ENCODE peak calls at places on chromosomes 16 and 17, in ten cellular contexts. Q, N, K, X, Z, Y, F, G, J and R are unnamed samples.

GRCh38 chr17:41322903-41323895 is 7.7 kb upstream of the KRTAP17-1 start:
- DNase-seq in F (no peak), X (no peak), Y (no peak), J (no peak), G (no peak), Q (no peak), Z (no peak), K (no peak), N (no peak), R (no peak)

GRCh38 chr16:9610727-9611126 is 519.3 kb downstream of the HAPSTR1 start:
- DNase-seq in Z (no peak), N (no peak), F (no peak), K (no peak), J (no peak), Y (no peak), G (no peak), X (no peak), Q (no peak), R (no peak)

GRCh38 chr17:6080711-6081430 is 10.7 kb downstream of the WSCD1 start:
- DNase-seq in G (no peak), X (no peak), J (no peak), Z (no peak), K (no peak), F (no peak), Q (no peak), N (no peak), Y (no peak), R (no peak)

GRCh38 chr16:56352351-56353053 is 72.8 kb downstream of the AMFR start:
- DNase-seq in K (no peak), Y (no peak), G (peak), J (no peak), Z (no peak), Q (no peak), X (no peak), N (no peak), F (no peak), R (no peak)

GRCh38 chr16:46885960-46886763 is 2.0 kb downstream of the GPT2 start:
- DNase-seq in Y (peak), K (no peak), X (no peak), J (no peak), F (peak), Q (peak), Z (no peak), G (no peak), N (no peak), R (no peak)

GRCh38 chr16:81555660-81556059 is 111.1 kb downstream of the CMIP start:
- DNase-seq in Y (no peak), Z (no peak), K (no peak), F (no peak), Q (no peak), N (no peak), J (no peak), G (no peak), X (no peak), R (no peak)

GRCh38 chr16:79132745-79133144 is 467.8 kb downstream of the MAF start:
- DNase-seq in Y (peak), Q (no peak), G (no peak), K (no peak), X (no peak), F (no peak), N (peak), Z (no peak), J (no peak), R (no peak)

GRCh38 chr16:17578921-17579876 is 108.4 kb upstream of the XYLT1 start:
- DNase-seq in Z (peak), Y (peak), G (no peak), X (peak), N (peak), J (no peak), K (peak), Q (peak), F (peak), R (peak)

GRCh38 chr17:561118-561517 is 153.5 kb downstream of the VPS53 start:
- DNase-seq in N (no peak), X (peak), Q (no peak), Y (no peak), G (no peak), K (peak), F (no peak), Z (no peak), J (peak), R (no peak)

GRCh38 chr16:51359141-51359960 is 208.3 kb upstream of the SALL1 start:
- DNase-seq in F (peak), Y (peak), X (no peak), Z (no peak), G (no peak), N (peak), Q (no peak), K (no peak), J (no peak), R (no peak)

GRCh38 chr17:15782809-15783208 is 50.7 kb downstream of the TBC1D26 start:
- DNase-seq in N (peak), F (no peak), J (no peak), X (no peak), Y (peak), Q (no peak), K (peak), G (no peak), Z (no peak), R (no peak)

GRCh38 chr16:67431077-67431804 is at the start of gene HSD11B2:
- DNase-seq in X (peak), K (peak), N (no peak), G (no peak), Q (peak), F (no peak), J (peak), Z (peak), Y (no peak), R (no peak)

GRCh38 chr17:7817643-7817964 is 16.4 kb upstream of the KDM6B start:
- DNase-seq in F (no peak), Z (no peak), Y (no peak), N (no peak), J (no peak), X (no peak), G (no peak), Q (no peak), K (no peak), R (no peak)

GRCh38 chr16:88505405-88506082 is 52.5 kb downstream of the ZFPM1 start:
- DNase-seq in F (no peak), J (peak), X (peak), N (no peak), Z (no peak), K (peak), Q (peak), G (peak), Y (peak), R (peak)

GRCh38 chr16:66581246-66581952 is 2.1 kb downstream of the CMTM2 start:
- DNase-seq in K (no peak), Z (no peak), Q (no peak), N (no peak), G (no peak), J (no peak), F (no peak), X (no peak), Y (no peak), R (no peak)

GRCh38 chr17:412211-413015 is 59.8 kb upstream of the RPH3AL start:
- DNase-seq in K (peak), Y (peak), N (peak), Z (peak), G (no peak), F (no peak), Q (peak), X (peak), J (peak), R (peak)

GRCh38 chr17:4440690-4441686 is 7.2 kb downstream of the SPNS3 start:
- DNase-seq in J (peak), N (no peak), Y (no peak), G (peak), F (no peak), Q (peak), Z (no peak), K (no peak), X (no peak), R (no peak)

GRCh38 chr16:56311208-56312027 is 113.9 kb downstream of the AMFR start:
- DNase-seq in X (no peak), K (no peak), Q (peak), Y (no peak), J (no peak), Z (no peak), N (no peak), F (no peak), G (no peak), R (peak)

GRCh38 chr16:71360378-71360777 is 1.9 kb downstream of the CALB2 start:
- DNase-seq in X (no peak), G (no peak), N (no peak), K (no peak), Y (peak), Z (peak), F (no peak), Q (no peak), J (peak), R (no peak)

GRCh38 chr17:17810374-17811248 is 26.2 kb downstream of the SREBF1 start:
- DNase-seq in F (no peak), Z (no peak), N (no peak), Y (no peak), J (no peak), K (no peak), X (no peak), Q (no peak), G (no peak), R (no peak)

GRCh38 chr16:83701494-83701893 is 106.3 kb upstream of the HSBP1 start:
- DNase-seq in Z (peak), N (no peak), F (no peak), Y (peak), X (no peak), J (no peak), G (peak), Q (no peak), K (peak), R (peak)

GRCh38 chr16:46859719-46860152 is 24.4 kb upstream of the GPT2 start:
- DNase-seq in Z (peak), J (peak), Y (peak), Q (no peak), N (no peak), G (no peak), X (peak), F (no peak), K (peak), R (no peak)

GRCh38 chr16:11205754-11206459 is 50.1 kb downstream of the SOCS1 start:
- DNase-seq in N (no peak), Q (no peak), K (no peak), J (no peak), Z (no peak), G (no peak), Y (no peak), F (no peak), X (no peak), R (peak)

GRCh38 chr16:48556210-48556912 is 53.6 kb downstream of the N4BP1 start:
- DNase-seq in K (no peak), F (no peak), X (no peak), Y (no peak), Z (no peak), J (no peak), Q (no peak), G (no peak), N (no peak), R (no peak)

GRCh38 chr16:89574681-89575246 is 794 bp upstream of the CPNE7 start:
- DNase-seq in N (no peak), Z (peak), X (peak), Y (peak), Q (no peak), K (peak), J (peak), G (no peak), F (no peak), R (peak)

GRCh38 chr16:10978846-10979446 is 34.6 kb downstream of the CLEC16A start:
- DNase-seq in N (no peak), J (no peak), X (no peak), F (no peak), Y (no peak), Q (no peak), G (no peak), K (no peak), Z (no peak), R (no peak)

GRCh38 chr16:59688006-59688405 is 953.9 kb upstream of the GOT2 start:
- DNase-seq in K (no peak), Y (no peak), J (no peak), Q (no peak), F (no peak), G (no peak), Z (no peak), N (no peak), X (no peak), R (no peak)

GRCh38 chr16:67966549-67967182 is 1.8 kb downstream of the SLC12A4 start:
- DNase-seq in G (no peak), Y (no peak), Z (peak), N (peak), J (peak), K (no peak), Q (no peak), X (no peak), F (no peak), R (no peak)

GRCh38 chr17:62898239-62898864 is 67.7 kb upstream of the TANC2 start:
- DNase-seq in X (no peak), K (no peak), J (peak), F (no peak), G (no peak), Z (peak), N (no peak), Y (no peak), Q (no peak), R (no peak)

GRCh38 chr17:142102-142661 is 4.8 kb downstream of the SCGB1C2 start:
- DNase-seq in Y (peak), N (peak), X (peak), F (no peak), K (peak), Q (no peak), Z (peak), G (no peak), J (no peak), R (no peak)

GRCh38 chr17:49438439-49438861 is 23.8 kb upstream of the PHB1 start:
- DNase-seq in X (no peak), K (no peak), Y (no peak), Z (no peak), N (no peak), F (no peak), G (no peak), J (no peak), Q (no peak), R (no peak)

GRCh38 chr16:88738167-88739084 is 32.1 kb downstream of the CTU2 start:
- DNase-seq in Y (no peak), G (no peak), Z (no peak), N (no peak), J (no peak), K (no peak), Q (no peak), X (no peak), F (no peak), R (no peak)

GRCh38 chr16:56871172-56871593 is 6.2 kb downstream of the SLC12A3 start:
- DNase-seq in F (no peak), X (no peak), J (peak), Q (no peak), Y (no peak), Z (peak), G (no peak), K (no peak), N (no peak), R (peak)

GRCh38 chr17:80720624-80721577 is 176.3 kb downstream of the RPTOR start:
- DNase-seq in G (no peak), Y (no peak), X (peak), F (no peak), Q (no peak), J (no peak), N (peak), K (peak), Z (no peak), R (no peak)

GRCh38 chr17:71441098-71441497 is 679.7 kb upstream of the SOX9 start:
- DNase-seq in J (peak), G (no peak), X (no peak), Z (peak), F (no peak), Y (no peak), K (no peak), Q (no peak), N (no peak), R (no peak)

GRCh38 chr17:57662644-57663308 is 82.3 kb downstream of the CCDC182 start:
- DNase-seq in Y (peak), X (no peak), J (peak), K (peak), G (peak), F (peak), Q (peak), N (peak), Z (peak), R (peak)

GRCh38 chr17:67388986-67389385 is 11.9 kb downstream of the PITPNC1 start:
- DNase-seq in J (no peak), Z (no peak), N (no peak), G (no peak), Y (no peak), X (no peak), Q (no peak), K (no peak), F (no peak), R (no peak)

GRCh38 chr16:12612598-12613101 is 191.0 kb downstream of the CPPED1 start:
- DNase-seq in F (no peak), Q (no peak), Z (no peak), N (no peak), J (peak), Y (peak), G (no peak), X (no peak), K (peak), R (peak)

GRCh38 chr17:80790981-80791742 is 200.5 kb upstream of the CHMP6 start:
- DNase-seq in K (peak), N (no peak), J (no peak), G (no peak), Y (no peak), X (no peak), Q (no peak), Z (no peak), F (no peak), R (no peak)